ENCODE peak calls at places on chromosome 12, in five cellular contexts. Q is lower leg skin, G is fibroblast of lung, A is AML-193, U is HuH-7.5. R is an unnamed sample.
A peak's percentile ranks its signal among the peaks of the same experiment; 100 is the strongest.

GRCh38 chr12:34404377-34405285 is 382.3 kb downstream of the ALG10 start:
- DNase-seq in Q (no peak), G (no peak), A (no peak), U (no peak), R (no peak)

GRCh38 chr12:55641595-55641994 is 4.9 kb downstream of the OR10P1 start:
- DNase-seq in Q (no peak), G (no peak), A (no peak), U (no peak), R (no peak)

GRCh38 chr12:75996907-75997447 is 34.6 kb downstream of the PHLDA1 start:
- DNase-seq in Q (no peak), G (no peak), A (no peak), U (no peak), R (no peak)

GRCh38 chr12:97386133-97386581 is 76.4 kb upstream of the RMST start:
- DNase-seq in Q (no peak), G (no peak), A (no peak), U (no peak), R (no peak)

GRCh38 chr12:49038291-49038955 is 19.8 kb upstream of the PRKAG1 start:
- DNase-seq in Q (no peak), G (no peak), A (no peak), U (no peak), R (no peak)

GRCh38 chr12:88723219-88723618 is 142.9 kb upstream of the KITLG start:
- DNase-seq in Q (peak; percentile 41), G (peak; percentile 31), A (no peak), U (no peak), R (no peak)

GRCh38 chr12:54596526-54596946 is 8.1 kb upstream of the PPP1R1A start:
- DNase-seq in Q (peak; percentile 34), G (peak; percentile 60), A (peak; percentile 56), U (no peak), R (peak; percentile 82)

GRCh38 chr12:3263282-3263681 is 186.1 kb downstream of the TSPAN9 start:
- DNase-seq in Q (no peak), G (no peak), A (no peak), U (no peak), R (no peak)

GRCh38 chr12:77116277-77116676 is 50.9 kb upstream of the E2F7 start:
- DNase-seq in Q (no peak), G (peak; percentile 83), A (no peak), U (no peak), R (no peak)

GRCh38 chr12:3641428-3641883 is 111.5 kb downstream of the CRACR2A start:
- DNase-seq in Q (no peak), G (peak; percentile 44), A (no peak), U (no peak), R (no peak)

GRCh38 chr12:52347546-52348510 is 19.5 kb downstream of the KRT85 start:
- DNase-seq in Q (no peak), G (no peak), A (no peak), U (no peak), R (no peak)

GRCh38 chr12:388547-389137 is 478 bp downstream of the KDM5A start:
- DNase-seq in Q (no peak), G (peak; percentile 19), A (no peak), U (peak; percentile 19), R (peak; percentile 29)

R was measured in SK-MEL-5.